ENCODE peak calls at places on chromosomes 13 and 19, in seven cellular contexts. One of them, this sample, is unnamed.

GRCh38 chr13:49220035-49220855 is at the start of gene MLNR:
- DNase-seq in RWPE1: no peak
- DNase-seq in T-helper 17 cell: peak
- DNase-seq in AG04450: no peak
- DNase-seq in stimulated activated naive B cell treated with anti-CD40 and anti-IgM and Interleukin-4, amounts not matched to agents 10 μg/mL and 1 μg/mL and 100 μg/mL, for 72 hours: no peak
- DNase-seq in hepatic stellate cell: no peak
- DNase-seq in germinal center: peak
- DNase-seq in this sample: peak

GRCh38 chr19:55658846-55659459 is 4.1 kb downstream of the U2AF2 start:
- DNase-seq in germinal center: no peak
- DNase-seq in stimulated activated naive B cell treated with anti-CD40 and anti-IgM and Interleukin-4, amounts not matched to agents 10 μg/mL and 1 μg/mL and 100 μg/mL, for 72 hours: no peak
- DNase-seq in RWPE1: no peak
- DNase-seq in hepatic stellate cell: no peak
- DNase-seq in AG04450: no peak
- DNase-seq in T-helper 17 cell: no peak
- DNase-seq in this sample: no peak

GRCh38 chr13:45717324-45717723 is 15.2 kb downstream of the CBY2 start:
- DNase-seq in stimulated activated naive B cell treated with anti-CD40 and anti-IgM and Interleukin-4, amounts not matched to agents 10 μg/mL and 1 μg/mL and 100 μg/mL, for 72 hours: no peak
- DNase-seq in RWPE1: no peak
- DNase-seq in T-helper 17 cell: no peak
- DNase-seq in germinal center: no peak
- DNase-seq in hepatic stellate cell: no peak
- DNase-seq in AG04450: no peak
- DNase-seq in this sample: no peak

GRCh38 chr19:718251-719024 is 9.7 kb downstream of the PALM start:
- DNase-seq in AG04450: no peak
- DNase-seq in germinal center: no peak
- DNase-seq in stimulated activated naive B cell treated with anti-CD40 and anti-IgM and Interleukin-4, amounts not matched to agents 10 μg/mL and 1 μg/mL and 100 μg/mL, for 72 hours: no peak
- DNase-seq in RWPE1: no peak
- DNase-seq in hepatic stellate cell: no peak
- DNase-seq in T-helper 17 cell: no peak
- DNase-seq in this sample: no peak

GRCh38 chr13:90591260-90591926 is 756.1 kb upstream of the MIR17HG start:
- DNase-seq in stimulated activated naive B cell treated with anti-CD40 and anti-IgM and Interleukin-4, amounts not matched to agents 10 μg/mL and 1 μg/mL and 100 μg/mL, for 72 hours: no peak
- DNase-seq in hepatic stellate cell: no peak
- DNase-seq in AG04450: no peak
- DNase-seq in germinal center: no peak
- DNase-seq in RWPE1: no peak
- DNase-seq in T-helper 17 cell: no peak
- DNase-seq in this sample: no peak

GRCh38 chr19:13014921-13015280 is 19.6 kb downstream of the NFIX start:
- DNase-seq in T-helper 17 cell: no peak
- DNase-seq in AG04450: no peak
- DNase-seq in RWPE1: no peak
- DNase-seq in stimulated activated naive B cell treated with anti-CD40 and anti-IgM and Interleukin-4, amounts not matched to agents 10 μg/mL and 1 μg/mL and 100 μg/mL, for 72 hours: no peak
- DNase-seq in germinal center: no peak
- DNase-seq in hepatic stellate cell: no peak
- DNase-seq in this sample: no peak

GRCh38 chr19:5948697-5949564 is 29.0 kb downstream of the RANBP3 start:
- DNase-seq in RWPE1: no peak
- DNase-seq in germinal center: no peak
- DNase-seq in stimulated activated naive B cell treated with anti-CD40 and anti-IgM and Interleukin-4, amounts not matched to agents 10 μg/mL and 1 μg/mL and 100 μg/mL, for 72 hours: no peak
- DNase-seq in hepatic stellate cell: no peak
- DNase-seq in AG04450: no peak
- DNase-seq in T-helper 17 cell: no peak
- DNase-seq in this sample: peak

GRCh38 chr13:67493835-67494234 is 263.7 kb upstream of the PCDH9 start:
- DNase-seq in hepatic stellate cell: no peak
- DNase-seq in germinal center: no peak
- DNase-seq in T-helper 17 cell: no peak
- DNase-seq in AG04450: no peak
- DNase-seq in stimulated activated naive B cell treated with anti-CD40 and anti-IgM and Interleukin-4, amounts not matched to agents 10 μg/mL and 1 μg/mL and 100 μg/mL, for 72 hours: no peak
- DNase-seq in RWPE1: no peak
- DNase-seq in this sample: no peak

GRCh38 chr19:19488041-19488874 is 27.1 kb downstream of the TSSK6 start:
- DNase-seq in germinal center: no peak
- DNase-seq in hepatic stellate cell: no peak
- DNase-seq in RWPE1: no peak
- DNase-seq in T-helper 17 cell: no peak
- DNase-seq in stimulated activated naive B cell treated with anti-CD40 and anti-IgM and Interleukin-4, amounts not matched to agents 10 μg/mL and 1 μg/mL and 100 μg/mL, for 72 hours: no peak
- DNase-seq in AG04450: no peak
- DNase-seq in this sample: peak

GRCh38 chr13:35789335-35790166 is 313.1 kb upstream of the MAB21L1 start:
- DNase-seq in germinal center: peak
- DNase-seq in T-helper 17 cell: no peak
- DNase-seq in RWPE1: peak
- DNase-seq in hepatic stellate cell: no peak
- DNase-seq in stimulated activated naive B cell treated with anti-CD40 and anti-IgM and Interleukin-4, amounts not matched to agents 10 μg/mL and 1 μg/mL and 100 μg/mL, for 72 hours: no peak
- DNase-seq in AG04450: no peak
- DNase-seq in this sample: no peak

GRCh38 chr19:11931051-11931450 is 6.1 kb downstream of the ZNF700 start:
- DNase-seq in AG04450: no peak
- DNase-seq in RWPE1: no peak
- DNase-seq in stimulated activated naive B cell treated with anti-CD40 and anti-IgM and Interleukin-4, amounts not matched to agents 10 μg/mL and 1 μg/mL and 100 μg/mL, for 72 hours: no peak
- DNase-seq in hepatic stellate cell: no peak
- DNase-seq in T-helper 17 cell: no peak
- DNase-seq in germinal center: no peak
- DNase-seq in this sample: no peak

GRCh38 chr19:2394669-2395292 is 32.6 kb downstream of the TIMM13 start:
- DNase-seq in stimulated activated naive B cell treated with anti-CD40 and anti-IgM and Interleukin-4, amounts not matched to agents 10 μg/mL and 1 μg/mL and 100 μg/mL, for 72 hours: no peak
- DNase-seq in AG04450: no peak
- DNase-seq in RWPE1: no peak
- DNase-seq in T-helper 17 cell: no peak
- DNase-seq in germinal center: no peak
- DNase-seq in hepatic stellate cell: peak
- DNase-seq in this sample: no peak

GRCh38 chr13:40442191-40442590 is 224.2 kb downstream of the FOXO1 start:
- DNase-seq in germinal center: no peak
- DNase-seq in AG04450: no peak
- DNase-seq in T-helper 17 cell: no peak
- DNase-seq in hepatic stellate cell: no peak
- DNase-seq in stimulated activated naive B cell treated with anti-CD40 and anti-IgM and Interleukin-4, amounts not matched to agents 10 μg/mL and 1 μg/mL and 100 μg/mL, for 72 hours: no peak
- DNase-seq in RWPE1: no peak
- DNase-seq in this sample: no peak

GRCh38 chr19:18428173-18428836 is 9.1 kb downstream of the SSBP4 start:
- DNase-seq in germinal center: no peak
- DNase-seq in AG04450: no peak
- DNase-seq in T-helper 17 cell: no peak
- DNase-seq in RWPE1: no peak
- DNase-seq in hepatic stellate cell: no peak
- DNase-seq in stimulated activated naive B cell treated with anti-CD40 and anti-IgM and Interleukin-4, amounts not matched to agents 10 μg/mL and 1 μg/mL and 100 μg/mL, for 72 hours: no peak
- DNase-seq in this sample: no peak

GRCh38 chr19:29233591-29233990 is 20.6 kb upstream of the UQCRFS1 start:
- DNase-seq in germinal center: no peak
- DNase-seq in stimulated activated naive B cell treated with anti-CD40 and anti-IgM and Interleukin-4, amounts not matched to agents 10 μg/mL and 1 μg/mL and 100 μg/mL, for 72 hours: no peak
- DNase-seq in T-helper 17 cell: no peak
- DNase-seq in hepatic stellate cell: no peak
- DNase-seq in RWPE1: no peak
- DNase-seq in AG04450: no peak
- DNase-seq in this sample: no peak

This sample was measured in left lung.